ENCODE peak calls at places on chromosomes 1 and 21, in nine cellular contexts. K is AG10803; C is NCI-H510A treated with DMSO at 0.1 percent for 48 hours; W is A549; R is GM12865; Z is sciatic nerve; D is naive thymus-derived CD4-positive, alpha-beta T cell; T is activated gamma-delta T cell; A is PC-3. J is an unnamed sample.

GRCh38 chr1:11365744-11366387 is 92.9 kb downstream of the UBIAD1 start:
- DNase-seq in A (no peak), K (no peak), W (no peak), D (no peak), T (no peak), R (no peak), C (no peak), Z (no peak), J (no peak)

GRCh38 chr1:245172026-245172425 is 17.2 kb downstream of the KIF26B start:
- DNase-seq in R (no peak), A (no peak), K (no peak), D (no peak), Z (no peak), T (no peak), W (no peak), C (no peak), J (no peak)

GRCh38 chr1:76866566-76866965 is 714 bp upstream of the ST6GALNAC5 start:
- DNase-seq in T (no peak), W (no peak), K (peak; percentile 32), R (no peak), C (no peak), D (no peak), A (no peak), Z (no peak), J (no peak)

GRCh38 chr1:206854401-206855129 is 10.9 kb upstream of the IL20 start:
- DNase-seq in C (no peak), Z (no peak), D (no peak), R (no peak), A (no peak), K (no peak), W (no peak), T (no peak), J (no peak)

GRCh38 chr1:180156201-180156600 is 1.5 kb downstream of the QSOX1 start:
- DNase-seq in K (no peak), C (no peak), D (no peak), T (no peak), W (no peak), Z (no peak), R (no peak), A (no peak), J (no peak)

GRCh38 chr1:161330346-161330745 is 16.2 kb downstream of the SDHC start:
- DNase-seq in Z (no peak), A (peak; percentile 70), W (no peak), K (no peak), C (no peak), T (no peak), D (no peak), R (no peak), J (no peak)

GRCh38 chr1:179883739-179884138 is 1.7 kb downstream of the TOR1AIP1 start:
- DNase-seq in D (peak; percentile 55), K (no peak), Z (no peak), C (no peak), A (peak; percentile 78), R (peak; percentile 85), W (no peak), T (no peak), J (peak; percentile 62)

GRCh38 chr1:26322042-26322331 is 4.2 kb downstream of the CD52 start:
- DNase-seq in W (no peak), K (no peak), D (no peak), R (no peak), C (no peak), A (no peak), T (no peak), Z (no peak), J (no peak)

GRCh38 chr1:6000444-6001288 is 8.4 kb upstream of the NPHP4 start:
- DNase-seq in A (no peak), K (no peak), D (no peak), Z (peak; percentile 45), C (no peak), W (no peak), R (no peak), T (no peak), J (no peak)

GRCh38 chr21:33036430-33037162 is 10.9 kb downstream of the OLIG2 start:
- DNase-seq in W (no peak), Z (no peak), T (no peak), C (no peak), D (no peak), A (peak; percentile 57), R (peak; percentile 30), K (peak; percentile 56), J (no peak)

GRCh38 chr21:44520326-44521300 is 19.4 kb downstream of the KRTAP10-1 start:
- DNase-seq in K (no peak), Z (no peak), T (no peak), D (no peak), R (no peak), A (no peak), W (no peak), C (no peak), J (no peak)

GRCh38 chr1:236124965-236125364 is 17.4 kb upstream of the GPR137B start:
- DNase-seq in R (peak; percentile 61), T (no peak), K (no peak), D (no peak), Z (no peak), A (peak; percentile 19), W (peak; percentile 35), C (no peak), J (no peak)

GRCh38 chr21:43667191-43667904 is 8.0 kb downstream of the RRP1B start:
- DNase-seq in R (peak; percentile 47), C (no peak), D (no peak), K (peak; percentile 43), A (peak; percentile 45), T (no peak), W (no peak), Z (no peak), J (no peak)

GRCh38 chr1:83086986-83087512 is 911.9 kb downstream of the TTLL7 start:
- DNase-seq in R (no peak), C (no peak), W (no peak), T (no peak), A (no peak), K (no peak), D (no peak), Z (no peak), J (no peak)

GRCh38 chr1:239909894-239910293 is 181.8 kb upstream of the FMN2 start:
- DNase-seq in R (no peak), A (no peak), W (no peak), T (no peak), Z (no peak), C (no peak), K (peak; percentile 82), D (no peak), J (no peak)

GRCh38 chr1:41559331-41559730 is 74.8 kb upstream of the EDN2 start:
- DNase-seq in C (no peak), A (no peak), K (no peak), W (no peak), R (no peak), T (no peak), D (no peak), Z (peak; percentile 13), J (no peak)

J was measured in GM06990.